ENCODE peak calls at places on chromosomes 2 and 18, in ten cellular contexts. One of them, this sample, is unnamed.

GRCh38 chr18:80067897-80068296 is 33.7 kb downstream of the RBFA start:
- DNase-seq in H9: no peak
- DNase-seq in fibroblast of the aortic adventitia: no peak
- DNase-seq in HFF-Myc: no peak
- DNase-seq in IMR-90: no peak
- DNase-seq in neural crest cell: no peak
- DNase-seq in Caco-2: no peak
- DNase-seq in hepatocyte: no peak
- DNase-seq in ovary: no peak
- DNase-seq in endothelial cell: no peak
- DNase-seq in this sample: no peak

GRCh38 chr2:236516708-236517107 is 52.9 kb upstream of the ACKR3 start:
- DNase-seq in H9: no peak
- DNase-seq in fibroblast of the aortic adventitia: no peak
- DNase-seq in HFF-Myc: no peak
- DNase-seq in IMR-90: no peak
- DNase-seq in neural crest cell: no peak
- DNase-seq in Caco-2: no peak
- DNase-seq in hepatocyte: no peak
- DNase-seq in ovary: no peak
- DNase-seq in endothelial cell: no peak
- DNase-seq in this sample: no peak

GRCh38 chr2:85684380-85684779 is 9.8 kb upstream of the GNLY start:
- DNase-seq in H9: no peak
- DNase-seq in fibroblast of the aortic adventitia: no peak
- DNase-seq in HFF-Myc: no peak
- DNase-seq in IMR-90: no peak
- DNase-seq in neural crest cell: no peak
- DNase-seq in Caco-2: no peak
- DNase-seq in hepatocyte: no peak
- DNase-seq in ovary: no peak
- DNase-seq in endothelial cell: no peak
- DNase-seq in this sample: no peak

GRCh38 chr18:395481-396250 is 104.8 kb downstream of the COLEC12 start:
- DNase-seq in H9: no peak
- DNase-seq in fibroblast of the aortic adventitia: peak
- DNase-seq in HFF-Myc: peak
- DNase-seq in IMR-90: peak
- DNase-seq in neural crest cell: no peak
- DNase-seq in Caco-2: no peak
- DNase-seq in hepatocyte: peak
- DNase-seq in ovary: no peak
- DNase-seq in endothelial cell: no peak
- DNase-seq in this sample: no peak

GRCh38 chr2:54724560-54725342 is 1.3 kb downstream of the EML6 start:
- DNase-seq in H9: peak
- DNase-seq in fibroblast of the aortic adventitia: no peak
- DNase-seq in HFF-Myc: no peak
- DNase-seq in IMR-90: no peak
- DNase-seq in neural crest cell: peak
- DNase-seq in Caco-2: no peak
- DNase-seq in hepatocyte: peak
- DNase-seq in ovary: peak
- DNase-seq in endothelial cell: peak
- DNase-seq in this sample: peak

GRCh38 chr2:71974846-71975245 is 172.8 kb downstream of the CYP26B1 start:
- DNase-seq in H9: no peak
- DNase-seq in fibroblast of the aortic adventitia: no peak
- DNase-seq in HFF-Myc: no peak
- DNase-seq in IMR-90: no peak
- DNase-seq in neural crest cell: no peak
- DNase-seq in Caco-2: no peak
- DNase-seq in hepatocyte: no peak
- DNase-seq in ovary: no peak
- DNase-seq in endothelial cell: no peak
- DNase-seq in this sample: no peak

GRCh38 chr18:907880-908512 is 3.3 kb downstream of the ADCYAP1 start:
- DNase-seq in H9: peak
- DNase-seq in fibroblast of the aortic adventitia: no peak
- DNase-seq in HFF-Myc: no peak
- DNase-seq in IMR-90: no peak
- DNase-seq in neural crest cell: no peak
- DNase-seq in Caco-2: no peak
- DNase-seq in hepatocyte: no peak
- DNase-seq in ovary: no peak
- DNase-seq in endothelial cell: peak
- DNase-seq in this sample: no peak

GRCh38 chr2:10971131-10971854 is 59.6 kb downstream of the KCNF1 start:
- DNase-seq in H9: no peak
- DNase-seq in fibroblast of the aortic adventitia: no peak
- DNase-seq in HFF-Myc: no peak
- DNase-seq in IMR-90: no peak
- DNase-seq in neural crest cell: no peak
- DNase-seq in Caco-2: no peak
- DNase-seq in hepatocyte: no peak
- DNase-seq in ovary: no peak
- DNase-seq in endothelial cell: no peak
- DNase-seq in this sample: no peak

GRCh38 chr2:233457356-233457755 is 103.1 kb downstream of the DGKD start:
- DNase-seq in H9: no peak
- DNase-seq in fibroblast of the aortic adventitia: no peak
- DNase-seq in HFF-Myc: no peak
- DNase-seq in IMR-90: no peak
- DNase-seq in neural crest cell: no peak
- DNase-seq in Caco-2: no peak
- DNase-seq in hepatocyte: no peak
- DNase-seq in ovary: no peak
- DNase-seq in endothelial cell: no peak
- DNase-seq in this sample: no peak

GRCh38 chr2:119518401-119518800 is 5.9 kb downstream of the SCTR start:
- DNase-seq in H9: no peak
- DNase-seq in fibroblast of the aortic adventitia: no peak
- DNase-seq in HFF-Myc: no peak
- DNase-seq in IMR-90: no peak
- DNase-seq in neural crest cell: no peak
- DNase-seq in Caco-2: no peak
- DNase-seq in hepatocyte: no peak
- DNase-seq in ovary: no peak
- DNase-seq in endothelial cell: no peak
- DNase-seq in this sample: no peak

GRCh38 chr2:203804070-203804469 is 63.5 kb upstream of the CTLA4 start:
- DNase-seq in H9: no peak
- DNase-seq in fibroblast of the aortic adventitia: peak
- DNase-seq in HFF-Myc: no peak
- DNase-seq in IMR-90: peak
- DNase-seq in neural crest cell: no peak
- DNase-seq in Caco-2: no peak
- DNase-seq in hepatocyte: no peak
- DNase-seq in ovary: no peak
- DNase-seq in endothelial cell: no peak
- DNase-seq in this sample: no peak

GRCh38 chr2:6924101-6924917 is 7.1 kb downstream of the RNF144A start:
- DNase-seq in H9: no peak
- DNase-seq in fibroblast of the aortic adventitia: no peak
- DNase-seq in HFF-Myc: no peak
- DNase-seq in IMR-90: no peak
- DNase-seq in neural crest cell: no peak
- DNase-seq in Caco-2: no peak
- DNase-seq in hepatocyte: no peak
- DNase-seq in ovary: no peak
- DNase-seq in endothelial cell: no peak
- DNase-seq in this sample: no peak

GRCh38 chr18:46332956-46333355 is 228.8 kb downstream of the HAUS1 start:
- DNase-seq in H9: no peak
- DNase-seq in fibroblast of the aortic adventitia: no peak
- DNase-seq in HFF-Myc: no peak
- DNase-seq in IMR-90: no peak
- DNase-seq in neural crest cell: peak
- DNase-seq in Caco-2: no peak
- DNase-seq in hepatocyte: no peak
- DNase-seq in ovary: peak
- DNase-seq in endothelial cell: no peak
- DNase-seq in this sample: no peak

GRCh38 chr2:101846973-101847372 is 144.8 kb upstream of the IL1R2 start:
- DNase-seq in H9: no peak
- DNase-seq in fibroblast of the aortic adventitia: no peak
- DNase-seq in HFF-Myc: no peak
- DNase-seq in IMR-90: peak
- DNase-seq in neural crest cell: no peak
- DNase-seq in Caco-2: no peak
- DNase-seq in hepatocyte: no peak
- DNase-seq in ovary: no peak
- DNase-seq in endothelial cell: no peak
- DNase-seq in this sample: no peak

DNA sequence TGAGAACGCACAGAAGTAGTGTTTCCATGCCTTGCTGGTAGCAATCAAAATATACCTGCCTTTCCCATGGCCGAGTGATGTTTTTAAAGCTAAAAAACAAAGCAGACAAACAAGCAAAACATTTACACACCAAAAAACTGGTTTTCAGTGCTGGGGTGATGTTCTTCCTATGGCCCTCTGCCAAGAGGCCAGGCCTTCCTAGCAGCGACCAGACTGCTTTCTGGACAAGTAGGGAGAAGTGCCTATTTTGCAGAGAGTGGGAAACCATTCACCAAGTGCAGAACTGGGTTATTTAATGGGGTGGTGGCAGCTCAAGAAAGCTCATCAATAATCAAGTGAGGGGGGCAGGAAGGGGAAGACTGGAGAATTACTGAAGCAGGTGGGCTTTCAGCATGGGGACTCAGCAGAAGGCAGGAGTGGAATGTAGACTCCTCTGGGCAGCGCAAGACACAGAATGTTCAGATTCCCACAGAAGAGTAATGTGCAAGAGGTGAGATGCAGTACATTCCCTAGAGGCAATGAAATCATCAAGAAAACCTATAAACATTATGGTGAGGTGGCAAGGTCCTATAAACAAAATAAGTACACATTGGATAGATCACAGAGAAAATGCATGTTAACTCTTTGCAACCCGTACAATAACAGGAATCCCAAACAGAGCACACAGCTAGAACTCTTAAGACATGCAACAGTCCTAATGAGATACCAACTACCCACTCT is 44.0 kb downstream of the CPO start:
- DNase-seq in H9: no peak
- DNase-seq in fibroblast of the aortic adventitia: no peak
- DNase-seq in HFF-Myc: no peak
- DNase-seq in IMR-90: peak
- DNase-seq in neural crest cell: no peak
- DNase-seq in Caco-2: no peak
- DNase-seq in hepatocyte: no peak
- DNase-seq in ovary: no peak
- DNase-seq in endothelial cell: no peak
- DNase-seq in this sample: no peak
- TF ChIP-seq CTCF in H9: no peak
- TF ChIP-seq CTCF in fibroblast of the aortic adventitia: no peak
- TF ChIP-seq CTCF in HFF-Myc: no peak
- TF ChIP-seq CTCF in IMR-90: no peak
- TF ChIP-seq CTCF in neural crest cell: no peak
- TF ChIP-seq CTCF in Caco-2: no peak
- TF ChIP-seq CTCF in hepatocyte: no peak
- TF ChIP-seq CTCF in ovary: no peak
- TF ChIP-seq CTCF in endothelial cell: no peak
- TF ChIP-seq CTCF in this sample: no peak

GRCh38 chr2:179031731-179032408 is 18.1 kb downstream of the CCDC141 start:
- DNase-seq in H9: no peak
- DNase-seq in fibroblast of the aortic adventitia: peak
- DNase-seq in HFF-Myc: no peak
- DNase-seq in IMR-90: peak
- DNase-seq in neural crest cell: no peak
- DNase-seq in Caco-2: no peak
- DNase-seq in hepatocyte: peak
- DNase-seq in ovary: no peak
- DNase-seq in endothelial cell: no peak
- DNase-seq in this sample: no peak
- TF ChIP-seq CTCF in H9: no peak
- TF ChIP-seq CTCF in fibroblast of the aortic adventitia: no peak
- TF ChIP-seq CTCF in HFF-Myc: no peak
- TF ChIP-seq CTCF in IMR-90: no peak
- TF ChIP-seq CTCF in neural crest cell: no peak
- TF ChIP-seq CTCF in Caco-2: no peak
- TF ChIP-seq CTCF in hepatocyte: no peak
- TF ChIP-seq CTCF in ovary: no peak
- TF ChIP-seq CTCF in endothelial cell: no peak
- TF ChIP-seq CTCF in this sample: no peak

GRCh38 chr18:40935423-40935822 is 1019.6 kb upstream of the PIK3C3 start:
- DNase-seq in H9: no peak
- DNase-seq in fibroblast of the aortic adventitia: no peak
- DNase-seq in HFF-Myc: peak
- DNase-seq in IMR-90: peak
- DNase-seq in neural crest cell: no peak
- DNase-seq in Caco-2: no peak
- DNase-seq in hepatocyte: peak
- DNase-seq in ovary: no peak
- DNase-seq in endothelial cell: peak
- DNase-seq in this sample: no peak
- TF ChIP-seq CTCF in H9: peak
- TF ChIP-seq CTCF in fibroblast of the aortic adventitia: peak
- TF ChIP-seq CTCF in HFF-Myc: peak
- TF ChIP-seq CTCF in IMR-90: peak
- TF ChIP-seq CTCF in neural crest cell: peak
- TF ChIP-seq CTCF in Caco-2: peak
- TF ChIP-seq CTCF in hepatocyte: peak
- TF ChIP-seq CTCF in ovary: no peak
- TF ChIP-seq CTCF in endothelial cell: peak
- TF ChIP-seq CTCF in this sample: peak

GRCh38 chr18:5103286-5103685 is 93.8 kb downstream of the AKAIN1 start:
- DNase-seq in H9: no peak
- DNase-seq in fibroblast of the aortic adventitia: no peak
- DNase-seq in HFF-Myc: no peak
- DNase-seq in IMR-90: no peak
- DNase-seq in neural crest cell: no peak
- DNase-seq in Caco-2: no peak
- DNase-seq in hepatocyte: no peak
- DNase-seq in ovary: no peak
- DNase-seq in endothelial cell: no peak
- DNase-seq in this sample: no peak
- TF ChIP-seq CTCF in H9: peak
- TF ChIP-seq CTCF in fibroblast of the aortic adventitia: no peak
- TF ChIP-seq CTCF in HFF-Myc: no peak
- TF ChIP-seq CTCF in IMR-90: no peak
- TF ChIP-seq CTCF in neural crest cell: no peak
- TF ChIP-seq CTCF in Caco-2: no peak
- TF ChIP-seq CTCF in hepatocyte: no peak
- TF ChIP-seq CTCF in ovary: no peak
- TF ChIP-seq CTCF in endothelial cell: no peak
- TF ChIP-seq CTCF in this sample: no peak

GRCh38 chr2:216013080-216013909 is at the start of gene MREG:
- DNase-seq in H9: peak
- DNase-seq in fibroblast of the aortic adventitia: peak
- DNase-seq in HFF-Myc: no peak
- DNase-seq in IMR-90: peak
- DNase-seq in neural crest cell: peak
- DNase-seq in Caco-2: peak
- DNase-seq in hepatocyte: peak
- DNase-seq in ovary: peak
- DNase-seq in endothelial cell: peak
- DNase-seq in this sample: peak
- TF ChIP-seq CTCF in H9: peak
- TF ChIP-seq CTCF in fibroblast of the aortic adventitia: peak
- TF ChIP-seq CTCF in HFF-Myc: peak
- TF ChIP-seq CTCF in IMR-90: peak
- TF ChIP-seq CTCF in neural crest cell: peak
- TF ChIP-seq CTCF in Caco-2: peak
- TF ChIP-seq CTCF in hepatocyte: peak
- TF ChIP-seq CTCF in ovary: peak
- TF ChIP-seq CTCF in endothelial cell: peak
- TF ChIP-seq CTCF in this sample: peak